ENCODE peak calls at places on chromosome 16, in five cellular contexts. One of them, this sample, is unnamed.

GRCh38 chr16:83530293-83530692 is 277.5 kb upstream of the HSBP1 start:
- DNase-seq in GM12878: no peak
- DNase-seq in HepG2: no peak
- DNase-seq in NT2/D1: no peak
- DNase-seq in H1: no peak
- DNase-seq in this sample: no peak

GRCh38 chr16:3822366-3823045 is 58.0 kb downstream of the CREBBP start:
- DNase-seq in NT2/D1: no peak
- DNase-seq in HepG2: no peak
- DNase-seq in H1: no peak
- DNase-seq in GM12878: no peak
- DNase-seq in this sample: no peak

GRCh38 chr16:52547001-52547833 is at the start of gene TOX3:
- DNase-seq in HepG2: no peak
- DNase-seq in H1: peak; percentile 67
- DNase-seq in GM12878: no peak
- DNase-seq in NT2/D1: no peak
- DNase-seq in this sample: peak; percentile 19

GRCh38 chr16:46857261-46857962 is 26.4 kb upstream of the C16orf87 start:
- DNase-seq in NT2/D1: no peak
- DNase-seq in HepG2: peak; percentile 65
- DNase-seq in H1: no peak
- DNase-seq in GM12878: no peak
- DNase-seq in this sample: peak; percentile 66

GRCh38 chr16:11796227-11797165 is 562 bp downstream of the ZC3H7A start:
- DNase-seq in NT2/D1: no peak
- DNase-seq in GM12878: no peak
- DNase-seq in HepG2: peak; percentile 60
- DNase-seq in H1: peak; percentile 63
- DNase-seq in this sample: peak; percentile 41

GRCh38 chr16:73771676-73772075 is 524.9 kb upstream of the PSMD7 start:
- DNase-seq in NT2/D1: no peak
- DNase-seq in HepG2: no peak
- DNase-seq in GM12878: no peak
- DNase-seq in H1: no peak
- DNase-seq in this sample: no peak

GRCh38 chr16:6749714-6750113 is 582.9 kb upstream of the RBFOX1 start:
- DNase-seq in H1: no peak
- DNase-seq in HepG2: no peak
- DNase-seq in GM12878: no peak
- DNase-seq in NT2/D1: no peak
- DNase-seq in this sample: no peak

GRCh38 chr16:53094013-53094630 is 39.3 kb downstream of the CHD9 start:
- DNase-seq in HepG2: no peak
- DNase-seq in GM12878: peak; percentile 45
- DNase-seq in H1: no peak
- DNase-seq in NT2/D1: no peak
- DNase-seq in this sample: no peak

GRCh38 chr16:20319406-20319805 is 7.9 kb downstream of the GP2 start:
- DNase-seq in HepG2: no peak
- DNase-seq in NT2/D1: no peak
- DNase-seq in H1: no peak
- DNase-seq in GM12878: no peak
- DNase-seq in this sample: no peak

GRCh38 chr16:52191533-52192134 is 355.3 kb downstream of the TOX3 start:
- DNase-seq in H1: peak; percentile 84
- DNase-seq in NT2/D1: peak; percentile 80
- DNase-seq in HepG2: peak; percentile 76
- DNase-seq in GM12878: peak; percentile 15
- DNase-seq in this sample: peak; percentile 72

GRCh38 chr16:54921229-54921824 is 9.3 kb upstream of the IRX5 start:
- DNase-seq in GM12878: no peak
- DNase-seq in HepG2: no peak
- DNase-seq in NT2/D1: no peak
- DNase-seq in H1: no peak
- DNase-seq in this sample: no peak

GRCh38 chr16:78608305-78608776 is 508.9 kb downstream of the WWOX start:
- DNase-seq in GM12878: no peak
- DNase-seq in NT2/D1: no peak
- DNase-seq in HepG2: no peak
- DNase-seq in H1: no peak
- DNase-seq in this sample: no peak

GRCh38 chr16:15765880-15766279 is 90.9 kb downstream of the MYH11 start:
- DNase-seq in HepG2: peak; percentile 73
- DNase-seq in NT2/D1: no peak
- DNase-seq in GM12878: peak; percentile 74
- DNase-seq in H1: peak; percentile 50
- DNase-seq in this sample: peak; percentile 58

GRCh38 chr16:23504076-23504452 is 6.2 kb downstream of the GGA2 start:
- DNase-seq in HepG2: no peak
- DNase-seq in H1: no peak
- DNase-seq in NT2/D1: no peak
- DNase-seq in GM12878: no peak
- DNase-seq in this sample: no peak

GRCh38 chr16:88298882-88299745 is 83.6 kb upstream of the ZNF469 start:
- DNase-seq in NT2/D1: no peak
- DNase-seq in GM12878: no peak
- DNase-seq in H1: no peak
- DNase-seq in HepG2: no peak
- DNase-seq in this sample: no peak

GRCh38 chr16:28981517-28981916 is 3.3 kb upstream of the LAT start:
- DNase-seq in HepG2: peak; percentile 38
- DNase-seq in H1: peak; percentile 90
- DNase-seq in NT2/D1: peak; percentile 30
- DNase-seq in GM12878: no peak
- DNase-seq in this sample: peak; percentile 55

GRCh38 chr16:87454391-87454790 is 38.4 kb downstream of the ZCCHC14 start:
- DNase-seq in GM12878: no peak
- DNase-seq in HepG2: no peak
- DNase-seq in H1: no peak
- DNase-seq in NT2/D1: no peak
- DNase-seq in this sample: no peak

GRCh38 chr16:58123896-58124600 is 5.1 kb downstream of the CFAP20 start:
- DNase-seq in H1: no peak
- DNase-seq in HepG2: no peak
- DNase-seq in NT2/D1: no peak
- DNase-seq in GM12878: no peak
- DNase-seq in this sample: no peak

DNA sequence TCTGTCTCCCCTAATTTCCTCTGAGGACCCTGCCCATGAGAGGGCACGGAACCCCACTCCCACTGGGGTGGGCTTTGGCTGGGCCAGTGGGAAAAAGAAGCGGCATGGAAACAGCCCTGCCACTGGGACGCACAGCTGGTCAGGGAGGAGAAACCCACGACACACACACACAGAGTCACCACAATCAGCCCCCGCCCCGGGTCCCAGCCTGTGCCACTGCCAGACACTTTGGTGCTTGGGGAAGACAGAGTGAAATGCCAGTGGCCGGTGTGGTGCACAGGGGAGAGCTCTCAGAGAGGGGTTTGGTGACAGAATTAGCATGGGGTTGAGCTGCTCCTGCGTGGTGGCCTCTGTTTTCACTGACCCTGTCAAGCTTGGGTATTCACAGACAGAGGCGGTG is 30.7 kb upstream of the RNPS1 start:
- DNase-seq in GM12878: no peak
- DNase-seq in NT2/D1: no peak
- DNase-seq in HepG2: no peak
- DNase-seq in H1: no peak
- DNase-seq in this sample: no peak
- TF ChIP-seq SUZ12 in GM12878: no peak
- TF ChIP-seq SUZ12 in NT2/D1: no peak
- TF ChIP-seq SUZ12 in HepG2: no peak
- TF ChIP-seq SUZ12 in H1: no peak
- TF ChIP-seq SUZ12 in this sample: no peak

DNA sequence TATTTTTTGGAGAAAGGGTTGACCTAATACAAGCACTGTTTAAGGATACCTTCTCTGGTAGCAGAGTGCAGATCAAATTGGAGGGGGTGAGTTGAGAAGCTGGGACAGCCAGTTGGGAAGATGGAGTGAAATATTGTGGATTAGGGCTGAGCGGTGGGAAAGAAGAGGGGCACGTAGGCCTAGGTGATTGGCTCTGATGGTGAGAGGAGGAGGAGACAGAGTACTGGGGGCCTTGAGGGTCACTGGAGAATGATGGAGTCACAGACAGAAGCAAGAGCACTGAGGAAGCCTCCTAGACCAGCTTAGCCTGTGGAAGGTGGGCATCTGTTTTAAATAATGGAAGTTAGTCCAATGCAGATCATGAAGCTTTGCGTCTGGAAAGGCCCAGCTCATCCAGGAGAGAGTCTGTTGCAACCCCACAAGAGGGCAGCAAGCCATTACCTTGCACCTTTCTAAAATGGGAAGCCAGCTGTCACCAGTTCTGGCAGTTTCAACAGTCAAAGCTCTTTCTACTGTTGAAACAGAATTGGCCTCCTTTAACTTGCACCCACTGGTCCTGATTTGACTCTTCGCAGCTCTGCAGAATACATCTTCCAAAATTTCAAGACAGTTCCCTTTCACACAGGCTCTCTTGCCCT is 11.8 kb downstream of the SLC9A5 start:
- DNase-seq in HepG2: peak; percentile 56
- DNase-seq in H1: no peak
- DNase-seq in NT2/D1: no peak
- DNase-seq in GM12878: no peak
- DNase-seq in this sample: peak; percentile 43
- TF ChIP-seq SUZ12 in HepG2: no peak
- TF ChIP-seq SUZ12 in H1: no peak
- TF ChIP-seq SUZ12 in NT2/D1: no peak
- TF ChIP-seq SUZ12 in GM12878: no peak
- TF ChIP-seq SUZ12 in this sample: no peak

GRCh38 chr16:31186930-31187807 is 7.2 kb downstream of the FUS start:
- DNase-seq in HepG2: no peak
- DNase-seq in H1: no peak
- DNase-seq in GM12878: no peak
- DNase-seq in NT2/D1: no peak
- DNase-seq in this sample: no peak

GRCh38 chr16:31185339-31185738 is 5.4 kb downstream of the FUS start:
- DNase-seq in H1: no peak
- DNase-seq in GM12878: no peak
- DNase-seq in HepG2: no peak
- DNase-seq in NT2/D1: no peak
- DNase-seq in this sample: no peak

GRCh38 chr16:31183432-31184428 is 3.8 kb downstream of the FUS start:
- DNase-seq in H1: no peak
- DNase-seq in HepG2: no peak
- DNase-seq in GM12878: no peak
- DNase-seq in NT2/D1: no peak
- DNase-seq in this sample: no peak

GRCh38 chr16:31186176-31186575 is 6.2 kb downstream of the FUS start:
- DNase-seq in HepG2: no peak
- DNase-seq in NT2/D1: no peak
- DNase-seq in H1: no peak
- DNase-seq in GM12878: no peak
- DNase-seq in this sample: no peak

GRCh38 chr16:31184888-31185287 is 4.9 kb downstream of the FUS start:
- DNase-seq in NT2/D1: no peak
- DNase-seq in GM12878: no peak
- DNase-seq in H1: no peak
- DNase-seq in HepG2: no peak
- DNase-seq in this sample: no peak
- TF ChIP-seq SUZ12 in NT2/D1: no peak
- TF ChIP-seq SUZ12 in GM12878: no peak
- TF ChIP-seq SUZ12 in H1: no peak
- TF ChIP-seq SUZ12 in HepG2: no peak
- TF ChIP-seq SUZ12 in this sample: no peak

DNA sequence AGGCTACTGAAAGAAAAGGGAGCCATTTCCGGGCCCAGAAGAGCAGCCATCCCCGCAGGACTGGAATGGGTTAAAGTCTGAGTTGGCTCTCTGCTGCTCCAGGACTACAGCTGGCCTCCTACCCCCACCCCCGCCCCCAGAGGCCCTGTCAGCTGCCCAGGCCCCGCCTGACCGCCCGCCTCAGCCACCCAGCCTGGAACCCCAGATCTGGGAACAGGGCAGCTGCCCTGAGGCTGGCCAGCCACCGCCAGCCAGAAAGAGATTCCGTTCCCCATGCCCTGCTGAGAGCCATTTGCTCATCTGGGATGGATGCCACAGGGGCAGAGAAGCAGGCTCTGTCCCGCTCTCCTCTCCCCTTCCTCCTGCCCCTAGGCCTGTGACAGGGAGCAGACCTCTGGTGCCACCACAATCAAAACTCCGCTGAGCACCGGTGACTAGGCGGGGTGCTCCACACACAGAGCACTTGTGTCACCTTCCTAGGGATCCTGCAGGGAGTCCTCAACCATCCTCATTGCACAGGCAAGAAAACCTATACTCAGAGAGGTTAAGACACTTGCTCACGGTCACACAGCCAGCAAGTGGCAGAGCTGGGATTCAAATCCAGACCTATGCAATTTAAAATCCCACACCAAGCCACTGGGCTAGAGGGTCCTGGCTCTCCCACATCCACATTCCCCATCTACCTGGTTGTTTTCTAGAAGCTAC is 44.1 kb downstream of the ZNF423 start:
- DNase-seq in H1: no peak
- DNase-seq in NT2/D1: no peak
- DNase-seq in GM12878: no peak
- DNase-seq in HepG2: no peak
- DNase-seq in this sample: no peak
- TF ChIP-seq SUZ12 in H1: no peak
- TF ChIP-seq SUZ12 in NT2/D1: no peak
- TF ChIP-seq SUZ12 in GM12878: no peak
- TF ChIP-seq SUZ12 in HepG2: no peak
- TF ChIP-seq SUZ12 in this sample: no peak

GRCh38 chr16:85220125-85220839 is 108.0 kb upstream of the CIBAR2 start:
- DNase-seq in GM12878: no peak
- DNase-seq in HepG2: peak; percentile 22
- DNase-seq in NT2/D1: no peak
- DNase-seq in H1: no peak
- DNase-seq in this sample: peak; percentile 57
- TF ChIP-seq SUZ12 in GM12878: no peak
- TF ChIP-seq SUZ12 in HepG2: no peak
- TF ChIP-seq SUZ12 in NT2/D1: no peak
- TF ChIP-seq SUZ12 in H1: no peak
- TF ChIP-seq SUZ12 in this sample: no peak